ENCODE peak calls at places on chromosomes 13 and 19, in six cellular contexts. V, D, S, F, J and G are unnamed samples.

GRCh38 chr13:73222627-73223026 is 163.8 kb downstream of the KLF5 start:
- DNase-seq in D (no peak), F (no peak), J (no peak), V (no peak), S (no peak), G (no peak)

GRCh38 chr19:35341565-35342225 is 6.0 kb upstream of the FFAR1 start:
- DNase-seq in D (no peak), J (no peak), V (no peak), S (no peak), F (no peak), G (no peak)

GRCh38 chr19:50492303-50493052 is 15.8 kb upstream of the GARIN5A start:
- DNase-seq in S (no peak), V (peak), F (peak), D (no peak), J (peak), G (no peak)

GRCh38 chr19:44943801-44944249 is 1.8 kb downstream of the APOC4 start:
- DNase-seq in F (no peak), V (peak), D (no peak), S (peak), J (peak), G (peak)

GRCh38 chr13:98941536-98941935 is 36.3 kb downstream of the DOCK9 start:
- DNase-seq in V (no peak), J (no peak), D (no peak), F (no peak), S (no peak), G (no peak)

GRCh38 chr19:57002765-57003164 is 117.0 kb upstream of the USP29 start:
- DNase-seq in V (peak), S (no peak), J (no peak), D (no peak), F (no peak), G (no peak)

GRCh38 chr13:29888306-29888705 is 37.9 kb upstream of the UBL3 start:
- DNase-seq in S (no peak), D (no peak), F (no peak), V (no peak), J (no peak), G (no peak)

GRCh38 chr13:113862766-113863510 is 938 bp downstream of the GAS6 start:
- DNase-seq in S (peak), F (peak), D (peak), J (peak), V (no peak), G (peak)

GRCh38 chr19:3500429-3501101 is at the start of gene DOHH:
- DNase-seq in S (peak), F (peak), D (peak), J (peak), V (peak), G (peak)
- TF ChIP-seq EP300 in S (no peak), F (no peak), D (peak), J (peak), V (no peak), G (no peak)

DNA sequence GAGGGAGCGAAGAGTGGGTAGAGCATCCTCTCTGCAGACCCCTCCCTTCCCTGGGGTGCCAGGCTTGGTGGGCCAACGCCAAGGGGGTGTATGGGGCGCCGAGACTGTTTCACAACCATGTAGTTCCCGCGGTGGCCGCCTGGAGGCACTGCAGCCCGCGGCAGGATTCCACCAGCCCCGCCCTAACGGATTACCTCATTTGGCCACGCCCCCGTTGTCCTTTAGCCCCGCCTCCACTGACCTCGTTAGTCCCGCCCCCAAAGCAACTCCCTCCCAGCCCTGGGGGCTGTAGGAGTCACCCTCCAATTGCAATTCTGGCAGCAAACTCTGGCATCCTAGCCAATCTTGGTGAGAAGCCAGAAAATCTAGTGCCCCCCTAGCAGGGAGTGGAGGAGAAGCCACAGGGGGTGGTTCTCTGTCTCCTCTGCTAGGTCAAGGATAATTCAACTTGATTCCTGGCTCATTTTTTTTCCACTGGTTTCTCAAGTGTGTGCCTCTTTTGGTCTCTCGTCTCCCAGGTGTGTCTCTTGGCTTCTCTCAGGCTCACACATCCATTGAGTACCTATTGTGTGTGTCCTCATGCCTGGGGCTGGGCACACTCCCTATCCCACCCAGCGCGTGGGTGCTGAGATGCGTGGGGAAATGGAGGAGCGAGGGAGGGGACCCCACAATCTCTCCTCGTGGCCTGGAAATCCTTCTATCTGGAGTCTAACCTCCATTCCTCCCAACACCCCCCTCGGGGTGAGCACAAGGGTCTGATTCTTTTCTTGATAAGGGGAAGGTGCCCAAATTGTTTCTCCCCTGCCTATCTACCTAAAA is 2.0 kb downstream of the OLFM2 start:
- DNase-seq in V (peak), F (peak), J (peak), S (peak), D (peak), G (peak)
- TF ChIP-seq POLR2AphosphoS5 in V (no peak), F (no peak), J (no peak), S (no peak), D (peak), G (no peak)

DNA sequence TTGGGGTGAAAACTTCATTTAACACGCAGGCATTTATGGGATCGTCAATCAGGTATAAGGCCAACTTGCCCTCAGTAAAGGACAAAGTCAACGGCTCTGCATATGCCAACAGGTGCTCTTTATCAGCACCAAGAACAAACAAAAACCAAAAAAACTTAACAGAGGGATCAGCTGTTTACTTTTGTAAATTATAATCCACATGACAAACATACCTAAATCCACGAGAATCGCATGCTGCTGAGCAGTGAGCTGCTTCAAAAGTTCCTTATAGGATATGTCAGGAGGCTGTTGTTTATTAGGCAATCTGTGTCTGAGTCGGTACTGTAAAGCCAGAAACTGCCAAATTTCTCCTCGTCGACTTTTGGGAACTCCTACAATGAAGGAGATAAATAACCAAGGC is 179.9 kb downstream of the TBC1D4 start:
- DNase-seq in F (no peak), V (no peak), S (no peak), D (no peak), J (no peak), G (no peak)
- TF ChIP-seq EP300 in F (no peak), V (no peak), S (no peak), D (no peak), J (no peak), G (no peak)

DNA sequence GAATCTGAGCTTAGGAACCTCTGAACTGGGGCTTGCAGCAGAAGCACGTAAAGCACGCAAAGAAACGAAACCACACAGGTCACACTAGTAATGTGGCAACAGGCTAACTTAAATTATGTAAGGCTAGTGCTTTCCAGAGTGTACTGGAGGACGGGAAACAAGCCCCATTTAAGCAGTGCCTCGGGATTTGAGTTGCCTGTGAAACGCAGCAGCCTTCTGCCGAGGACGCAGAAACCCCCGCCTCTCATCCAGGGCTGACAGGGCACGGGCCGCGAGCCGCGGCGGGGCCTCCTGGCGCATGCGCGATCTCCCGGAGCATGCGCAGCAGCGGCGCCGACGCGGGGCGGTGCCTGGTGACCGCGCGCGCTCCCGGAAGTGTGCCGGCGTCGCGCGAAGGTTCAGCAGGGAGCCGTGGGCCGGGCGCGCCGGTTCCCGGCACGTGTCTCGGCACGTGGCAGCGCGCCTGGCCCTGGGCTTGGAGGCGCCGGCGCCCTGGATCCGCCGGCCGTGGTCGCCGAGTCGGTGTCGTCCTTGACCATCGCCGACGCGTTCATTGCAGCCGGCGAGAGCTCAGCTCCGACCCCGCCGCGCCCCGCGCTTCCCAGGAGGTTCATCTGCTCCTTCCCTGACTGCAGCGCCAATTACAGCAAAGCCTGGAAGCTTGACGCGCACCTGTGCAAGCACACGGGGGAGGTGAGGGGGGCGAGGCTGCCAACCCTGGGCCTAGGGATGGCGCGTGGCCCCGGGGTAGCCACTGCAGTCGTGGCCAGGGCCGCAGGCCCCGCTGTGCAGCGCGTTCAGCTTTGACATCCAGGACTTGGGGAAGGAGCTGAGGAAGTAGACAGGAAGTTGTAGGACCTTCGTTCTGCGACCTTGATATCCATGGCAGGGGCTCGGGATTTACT is at the start of gene GTF3A:
- DNase-seq in D (peak), F (peak), S (peak), V (peak), J (peak), G (peak)
- TF ChIP-seq POLR2AphosphoS5 in D (peak), F (peak), S (peak), V (peak), J (peak), G (peak)

DNA sequence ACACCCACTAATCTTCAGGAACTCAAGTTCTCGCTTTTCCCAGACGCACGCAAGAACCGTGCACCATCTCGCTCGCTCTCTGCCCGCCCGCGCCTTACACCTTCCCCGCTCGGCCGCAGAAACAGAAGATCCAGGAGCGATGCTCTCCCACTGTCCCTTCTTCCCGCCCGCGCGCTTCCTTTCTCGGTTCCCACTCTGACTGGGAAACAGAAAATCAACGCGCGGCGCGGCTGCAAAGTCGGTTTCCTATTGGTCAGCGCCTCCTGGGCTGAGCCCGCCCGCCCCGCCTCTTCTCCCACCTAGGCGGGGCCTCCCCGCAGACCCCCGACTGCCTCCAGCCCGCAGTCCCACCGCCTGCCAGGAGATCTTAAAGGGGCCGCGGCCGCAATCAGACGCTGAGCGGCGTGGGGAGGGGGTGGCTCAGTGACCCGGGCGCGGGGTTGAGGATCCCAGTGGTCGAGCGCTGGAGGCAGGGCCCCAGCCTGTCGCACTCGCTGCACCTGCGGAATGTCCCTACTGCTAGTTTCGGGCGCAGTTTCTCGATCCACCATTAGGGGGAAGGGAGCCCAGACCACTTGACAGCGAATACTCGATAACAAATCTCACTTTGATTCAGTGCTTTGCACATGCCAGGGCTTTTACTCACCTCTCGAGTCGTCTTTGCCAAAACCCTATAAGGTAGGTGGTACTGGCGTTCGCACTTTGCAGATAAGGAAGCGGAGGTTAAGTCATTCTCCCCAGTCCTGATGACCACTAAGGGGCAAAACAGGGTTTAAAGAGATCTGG is 700 bp upstream of the SLC25A23 start:
- DNase-seq in S (peak), V (peak), F (peak), J (peak), D (peak), G (peak)
- TF ChIP-seq EP300 in S (no peak), V (no peak), F (peak), J (no peak), D (no peak), G (no peak)